ENCODE peak calls at places on chromosome 18, in ten cellular contexts. G is T-helper 1 cell; V is right lobe of liver; H is erythroblast; O is B cell; Z is activated naive CD8-positive, alpha-beta T cell treated with anti-CD3 and anti-CD28 coated beads, Interleukin-2, amount 50 U/mL, for 24 hours; L is type B pancreatic cell; I is fibroblast of the aortic adventitia; D is NCI-H2029 treated with DMSO at 0.1 percent for 48 hours; S is Caki2. Y is an unnamed sample.

GRCh38 chr18:13463526-13463925 is 245.0 kb downstream of the LDLRAD4 start:
- DNase-seq in G (no peak), V (no peak), H (no peak), O (no peak), Z (no peak), L (no peak), I (no peak), D (no peak), S (no peak), Y (no peak)

GRCh38 chr18:51151568-51152511 is 45.6 kb downstream of the MEX3C start:
- DNase-seq in G (peak), V (no peak), H (no peak), O (peak), Z (peak), L (no peak), I (no peak), D (no peak), S (no peak), Y (no peak)

GRCh38 chr18:68660355-68661183 is 54.3 kb downstream of the TMX3 start:
- DNase-seq in G (no peak), V (no peak), H (peak), O (no peak), Z (no peak), L (no peak), I (peak), D (no peak), S (peak), Y (no peak)

GRCh38 chr18:70221156-70221910 is 15.8 kb upstream of the RTTN start:
- DNase-seq in G (no peak), V (no peak), H (no peak), O (no peak), Z (no peak), L (no peak), I (no peak), D (no peak), S (no peak), Y (no peak)

GRCh38 chr18:34122724-34123334 is 101.9 kb downstream of the NOL4 start:
- DNase-seq in G (no peak), V (no peak), H (peak), O (no peak), Z (no peak), L (no peak), I (peak), D (peak), S (peak), Y (peak)

GRCh38 chr18:7438631-7439030 is 128.5 kb upstream of the PTPRM start:
- DNase-seq in G (no peak), V (no peak), H (no peak), O (no peak), Z (no peak), L (no peak), I (no peak), D (no peak), S (no peak), Y (no peak)

GRCh38 chr18:54964741-54965140 is 5.5 kb upstream of the CCDC68 start:
- DNase-seq in G (no peak), V (no peak), H (no peak), O (no peak), Z (no peak), L (no peak), I (peak), D (no peak), S (no peak), Y (no peak)

GRCh38 chr18:30684825-30685481 is 357.6 kb downstream of the DSC3 start:
- DNase-seq in G (no peak), V (no peak), H (peak), O (no peak), Z (no peak), L (no peak), I (no peak), D (no peak), S (no peak), Y (no peak)

GRCh38 chr18:12236934-12237832 is 17.0 kb upstream of the CIDEA start:
- DNase-seq in G (peak), V (peak), H (peak), O (peak), Z (peak), L (peak), I (peak), D (no peak), S (peak), Y (peak)

GRCh38 chr18:35463050-35463449 is 34.7 kb downstream of the INO80C start:
- DNase-seq in G (no peak), V (no peak), H (peak), O (no peak), Z (no peak), L (no peak), I (peak), D (no peak), S (no peak), Y (no peak)

GRCh38 chr18:59087391-59087790 is 52.3 kb upstream of the SEC11C start:
- DNase-seq in G (no peak), V (no peak), H (no peak), O (no peak), Z (no peak), L (no peak), I (no peak), D (peak), S (no peak), Y (peak)

GRCh38 chr18:61854578-61854977 is 38.2 kb downstream of the RNF152 start:
- DNase-seq in G (no peak), V (no peak), H (no peak), O (no peak), Z (no peak), L (no peak), I (peak), D (peak), S (no peak), Y (no peak)

GRCh38 chr18:69715322-69715721 is 232.4 kb downstream of the CD226 start:
- DNase-seq in G (no peak), V (no peak), H (no peak), O (no peak), Z (no peak), L (no peak), I (no peak), D (no peak), S (no peak), Y (no peak)

GRCh38 chr18:60047556-60047955 is 147.8 kb downstream of the PMAIP1 start:
- DNase-seq in G (no peak), V (no peak), H (no peak), O (no peak), Z (no peak), L (no peak), I (peak), D (no peak), S (no peak), Y (no peak)